ENCODE peak calls at places on chromosomes 6 and 20, in ten cellular contexts. One of them, this sample, is unnamed.

GRCh38 chr6:168122011-168122410 is 43.0 kb upstream of the FRMD1 start:
- DNase-seq in AG04449: no peak
- DNase-seq in bronchial epithelial cell: no peak
- DNase-seq in cardiac fibroblast: no peak
- DNase-seq in PC-3: no peak
- DNase-seq in A549: no peak
- DNase-seq in neural progenitor cell: no peak
- DNase-seq in kidney: peak
- DNase-seq in heart left ventricle: no peak
- DNase-seq in fibroblast of lung: no peak
- DNase-seq in this sample: no peak

GRCh38 chr20:44526129-44526528 is 4.3 kb upstream of the SERINC3 start:
- DNase-seq in heart left ventricle: no peak
- DNase-seq in AG04449: no peak
- DNase-seq in cardiac fibroblast: peak
- DNase-seq in neural progenitor cell: no peak
- DNase-seq in kidney: no peak
- DNase-seq in PC-3: peak
- DNase-seq in A549: no peak
- DNase-seq in fibroblast of lung: peak
- DNase-seq in bronchial epithelial cell: peak
- DNase-seq in this sample: peak

GRCh38 chr6:14228571-14228970 is 111.0 kb downstream of the CD83 start:
- DNase-seq in bronchial epithelial cell: no peak
- DNase-seq in A549: no peak
- DNase-seq in AG04449: no peak
- DNase-seq in cardiac fibroblast: peak
- DNase-seq in PC-3: no peak
- DNase-seq in kidney: peak
- DNase-seq in fibroblast of lung: peak
- DNase-seq in heart left ventricle: no peak
- DNase-seq in neural progenitor cell: no peak
- DNase-seq in this sample: no peak

GRCh38 chr6:158926429-158926828 is 73.6 kb downstream of the RSPH3 start:
- DNase-seq in neural progenitor cell: no peak
- DNase-seq in fibroblast of lung: peak
- DNase-seq in kidney: no peak
- DNase-seq in cardiac fibroblast: peak
- DNase-seq in A549: no peak
- DNase-seq in AG04449: peak
- DNase-seq in heart left ventricle: no peak
- DNase-seq in bronchial epithelial cell: peak
- DNase-seq in PC-3: peak
- DNase-seq in this sample: no peak

GRCh38 chr6:143232849-143233248 is 172.2 kb downstream of the AIG1 start:
- DNase-seq in cardiac fibroblast: peak
- DNase-seq in neural progenitor cell: peak
- DNase-seq in bronchial epithelial cell: peak
- DNase-seq in fibroblast of lung: peak
- DNase-seq in heart left ventricle: peak
- DNase-seq in kidney: no peak
- DNase-seq in A549: peak
- DNase-seq in AG04449: no peak
- DNase-seq in PC-3: peak
- DNase-seq in this sample: peak

GRCh38 chr6:98833101-98834059 is 994 bp upstream of the POU3F2 start:
- DNase-seq in AG04449: no peak
- DNase-seq in cardiac fibroblast: peak
- DNase-seq in bronchial epithelial cell: no peak
- DNase-seq in fibroblast of lung: peak
- DNase-seq in neural progenitor cell: peak
- DNase-seq in PC-3: peak
- DNase-seq in A549: no peak
- DNase-seq in kidney: peak
- DNase-seq in heart left ventricle: no peak
- DNase-seq in this sample: peak

GRCh38 chr20:58649288-58650180 is 1.5 kb upstream of the STX16 start:
- DNase-seq in PC-3: no peak
- DNase-seq in heart left ventricle: no peak
- DNase-seq in bronchial epithelial cell: no peak
- DNase-seq in fibroblast of lung: no peak
- DNase-seq in A549: no peak
- DNase-seq in AG04449: no peak
- DNase-seq in kidney: peak
- DNase-seq in cardiac fibroblast: no peak
- DNase-seq in neural progenitor cell: peak
- DNase-seq in this sample: no peak

GRCh38 chr6:125050663-125051318 is 88.6 kb downstream of the RNF217 start:
- DNase-seq in PC-3: no peak
- DNase-seq in neural progenitor cell: no peak
- DNase-seq in kidney: no peak
- DNase-seq in bronchial epithelial cell: peak
- DNase-seq in A549: no peak
- DNase-seq in cardiac fibroblast: peak
- DNase-seq in heart left ventricle: no peak
- DNase-seq in fibroblast of lung: no peak
- DNase-seq in AG04449: no peak
- DNase-seq in this sample: peak

GRCh38 chr20:41655966-41656685 is 37.9 kb upstream of the CHD6 start:
- DNase-seq in A549: no peak
- DNase-seq in neural progenitor cell: no peak
- DNase-seq in heart left ventricle: no peak
- DNase-seq in bronchial epithelial cell: no peak
- DNase-seq in kidney: no peak
- DNase-seq in cardiac fibroblast: no peak
- DNase-seq in PC-3: no peak
- DNase-seq in AG04449: no peak
- DNase-seq in fibroblast of lung: no peak
- DNase-seq in this sample: no peak

GRCh38 chr6:143496974-143497373 is 14.5 kb downstream of the FUCA2 start:
- DNase-seq in cardiac fibroblast: no peak
- DNase-seq in PC-3: no peak
- DNase-seq in kidney: no peak
- DNase-seq in fibroblast of lung: no peak
- DNase-seq in neural progenitor cell: no peak
- DNase-seq in A549: no peak
- DNase-seq in bronchial epithelial cell: no peak
- DNase-seq in heart left ventricle: no peak
- DNase-seq in AG04449: no peak
- DNase-seq in this sample: no peak

GRCh38 chr6:92376711-92377110 is 1042.6 kb downstream of the EPHA7 start:
- DNase-seq in neural progenitor cell: no peak
- DNase-seq in fibroblast of lung: peak
- DNase-seq in A549: no peak
- DNase-seq in AG04449: no peak
- DNase-seq in bronchial epithelial cell: no peak
- DNase-seq in PC-3: no peak
- DNase-seq in heart left ventricle: no peak
- DNase-seq in kidney: no peak
- DNase-seq in cardiac fibroblast: no peak
- DNase-seq in this sample: peak

GRCh38 chr6:148348778-148349177 is 6.1 kb downstream of the SASH1 start:
- DNase-seq in neural progenitor cell: no peak
- DNase-seq in heart left ventricle: no peak
- DNase-seq in kidney: no peak
- DNase-seq in bronchial epithelial cell: no peak
- DNase-seq in PC-3: no peak
- DNase-seq in cardiac fibroblast: no peak
- DNase-seq in A549: no peak
- DNase-seq in fibroblast of lung: no peak
- DNase-seq in AG04449: no peak
- DNase-seq in this sample: no peak

GRCh38 chr6:130183271-130184222 is 39.2 kb downstream of the SAMD3 start:
- DNase-seq in A549: no peak
- DNase-seq in kidney: no peak
- DNase-seq in heart left ventricle: no peak
- DNase-seq in bronchial epithelial cell: no peak
- DNase-seq in fibroblast of lung: no peak
- DNase-seq in PC-3: no peak
- DNase-seq in AG04449: no peak
- DNase-seq in neural progenitor cell: no peak
- DNase-seq in cardiac fibroblast: no peak
- DNase-seq in this sample: no peak

GRCh38 chr6:108914235-108915022 is 66.2 kb downstream of the ARMC2 start:
- DNase-seq in fibroblast of lung: no peak
- DNase-seq in kidney: no peak
- DNase-seq in bronchial epithelial cell: no peak
- DNase-seq in AG04449: no peak
- DNase-seq in heart left ventricle: no peak
- DNase-seq in PC-3: peak
- DNase-seq in neural progenitor cell: peak
- DNase-seq in A549: peak
- DNase-seq in cardiac fibroblast: peak
- DNase-seq in this sample: peak

GRCh38 chr6:20757761-20758160 is 223.5 kb downstream of the CDKAL1 start:
- DNase-seq in PC-3: peak
- DNase-seq in fibroblast of lung: peak
- DNase-seq in A549: no peak
- DNase-seq in cardiac fibroblast: no peak
- DNase-seq in heart left ventricle: no peak
- DNase-seq in AG04449: peak
- DNase-seq in neural progenitor cell: no peak
- DNase-seq in kidney: no peak
- DNase-seq in bronchial epithelial cell: peak
- DNase-seq in this sample: peak

GRCh38 chr6:12538881-12539357 is 177.6 kb upstream of the PHACTR1 start:
- DNase-seq in A549: no peak
- DNase-seq in neural progenitor cell: no peak
- DNase-seq in heart left ventricle: peak
- DNase-seq in AG04449: no peak
- DNase-seq in PC-3: no peak
- DNase-seq in cardiac fibroblast: peak
- DNase-seq in kidney: peak
- DNase-seq in bronchial epithelial cell: no peak
- DNase-seq in fibroblast of lung: peak
- DNase-seq in this sample: peak

GRCh38 chr6:85135376-85136094 is 314.3 kb upstream of the NT5E start:
- DNase-seq in kidney: no peak
- DNase-seq in fibroblast of lung: no peak
- DNase-seq in heart left ventricle: no peak
- DNase-seq in neural progenitor cell: no peak
- DNase-seq in A549: no peak
- DNase-seq in bronchial epithelial cell: peak
- DNase-seq in cardiac fibroblast: peak
- DNase-seq in AG04449: no peak
- DNase-seq in PC-3: peak
- DNase-seq in this sample: peak

GRCh38 chr6:136923116-136923953 is 1.2 kb downstream of the SLC35D3 start:
- DNase-seq in PC-3: no peak
- DNase-seq in neural progenitor cell: peak
- DNase-seq in kidney: peak
- DNase-seq in A549: no peak
- DNase-seq in heart left ventricle: no peak
- DNase-seq in cardiac fibroblast: no peak
- DNase-seq in AG04449: no peak
- DNase-seq in fibroblast of lung: no peak
- DNase-seq in bronchial epithelial cell: no peak
- DNase-seq in this sample: no peak

GRCh38 chr6:163501022-163501421 is 86.5 kb downstream of the QKI start:
- DNase-seq in AG04449: no peak
- DNase-seq in heart left ventricle: no peak
- DNase-seq in kidney: no peak
- DNase-seq in A549: no peak
- DNase-seq in bronchial epithelial cell: no peak
- DNase-seq in fibroblast of lung: no peak
- DNase-seq in neural progenitor cell: no peak
- DNase-seq in PC-3: no peak
- DNase-seq in cardiac fibroblast: no peak
- DNase-seq in this sample: no peak
- TF ChIP-seq CTCF in AG04449: no peak
- TF ChIP-seq CTCF in heart left ventricle: no peak
- TF ChIP-seq CTCF in kidney: no peak
- TF ChIP-seq CTCF in A549: no peak
- TF ChIP-seq CTCF in bronchial epithelial cell: no peak
- TF ChIP-seq CTCF in fibroblast of lung: no peak
- TF ChIP-seq CTCF in neural progenitor cell: no peak
- TF ChIP-seq CTCF in PC-3: no peak
- TF ChIP-seq CTCF in cardiac fibroblast: peak
- TF ChIP-seq CTCF in this sample: peak

GRCh38 chr20:31968299-31969126 is 562 bp downstream of the XKR7 start:
- DNase-seq in A549: peak
- DNase-seq in heart left ventricle: peak
- DNase-seq in neural progenitor cell: peak
- DNase-seq in kidney: peak
- DNase-seq in PC-3: peak
- DNase-seq in fibroblast of lung: peak
- DNase-seq in AG04449: no peak
- DNase-seq in bronchial epithelial cell: peak
- DNase-seq in cardiac fibroblast: peak
- DNase-seq in this sample: peak
- H3K4me3 ChIP-seq in A549: no peak
- H3K4me3 ChIP-seq in heart left ventricle: no peak
- H3K4me3 ChIP-seq in neural progenitor cell: peak
- H3K4me3 ChIP-seq in kidney: no peak
- H3K4me3 ChIP-seq in PC-3: no peak
- H3K4me3 ChIP-seq in fibroblast of lung: no peak
- H3K4me3 ChIP-seq in AG04449: no peak
- H3K4me3 ChIP-seq in bronchial epithelial cell: no peak
- H3K4me3 ChIP-seq in cardiac fibroblast: no peak
- H3K4me3 ChIP-seq in this sample: peak

DNA sequence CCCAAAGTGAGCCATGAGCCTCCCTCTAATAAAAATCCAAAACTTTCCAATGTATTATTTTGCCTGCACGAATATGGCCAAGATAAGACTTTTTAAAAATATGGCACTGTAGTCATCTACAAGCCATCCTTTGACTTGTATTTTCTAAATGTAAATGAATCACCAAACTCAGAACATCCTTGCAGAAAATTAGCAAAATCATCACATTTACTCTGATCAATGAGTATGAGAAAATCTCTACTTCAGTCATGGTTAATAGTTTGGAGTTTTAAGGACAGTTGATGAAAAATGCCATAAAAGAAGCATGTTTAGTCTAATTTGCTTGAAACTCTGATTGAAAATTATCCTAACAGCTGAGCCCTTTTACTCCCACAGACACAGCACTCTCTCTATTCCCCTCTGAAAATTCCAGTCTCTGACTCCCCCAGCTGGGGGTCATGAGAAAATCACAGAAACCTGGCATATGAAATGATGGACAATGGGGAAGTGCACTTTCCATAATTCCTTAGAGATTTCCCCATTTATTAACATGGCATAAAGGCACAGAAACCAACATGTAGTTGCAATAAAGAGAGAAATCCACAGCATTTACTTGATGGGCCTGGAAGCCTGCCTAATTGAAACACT is 214.1 kb downstream of the WDR27 start:
- DNase-seq in fibroblast of lung: peak
- DNase-seq in A549: no peak
- DNase-seq in AG04449: no peak
- DNase-seq in neural progenitor cell: no peak
- DNase-seq in heart left ventricle: no peak
- DNase-seq in bronchial epithelial cell: no peak
- DNase-seq in cardiac fibroblast: peak
- DNase-seq in PC-3: peak
- DNase-seq in kidney: no peak
- DNase-seq in this sample: peak
- TF ChIP-seq CTCF in fibroblast of lung: peak
- TF ChIP-seq CTCF in A549: no peak
- TF ChIP-seq CTCF in AG04449: peak
- TF ChIP-seq CTCF in neural progenitor cell: peak
- TF ChIP-seq CTCF in heart left ventricle: no peak
- TF ChIP-seq CTCF in bronchial epithelial cell: no peak
- TF ChIP-seq CTCF in cardiac fibroblast: no peak
- TF ChIP-seq CTCF in PC-3: peak
- TF ChIP-seq CTCF in kidney: peak
- TF ChIP-seq CTCF in this sample: peak

GRCh38 chr6:132693478-132693877 is 20.4 kb downstream of the VNN1 start:
- DNase-seq in A549: no peak
- DNase-seq in bronchial epithelial cell: no peak
- DNase-seq in cardiac fibroblast: peak
- DNase-seq in PC-3: peak
- DNase-seq in AG04449: no peak
- DNase-seq in neural progenitor cell: no peak
- DNase-seq in heart left ventricle: no peak
- DNase-seq in kidney: no peak
- DNase-seq in fibroblast of lung: peak
- DNase-seq in this sample: peak
- H3K4me3 ChIP-seq in A549: no peak
- H3K4me3 ChIP-seq in bronchial epithelial cell: no peak
- H3K4me3 ChIP-seq in cardiac fibroblast: no peak
- H3K4me3 ChIP-seq in PC-3: no peak
- H3K4me3 ChIP-seq in AG04449: no peak
- H3K4me3 ChIP-seq in neural progenitor cell: no peak
- H3K4me3 ChIP-seq in heart left ventricle: no peak
- H3K4me3 ChIP-seq in kidney: no peak
- H3K4me3 ChIP-seq in fibroblast of lung: no peak
- H3K4me3 ChIP-seq in this sample: no peak

This sample was measured in fibroblast of villous mesenchyme.